ENCODE peak calls at places on chromosomes 1 and 21, in six cellular contexts. X is upper lobe of left lung, N is HCT116, C is Panc1, P is K562, E is HepG2. T is an unnamed sample.

GRCh38 chr21:29221259-29221744 is 77.4 kb upstream of the BACH1 start:
- ATAC-seq in C (no peak), P (no peak), X (no peak), N (no peak), E (no peak), T (no peak)

GRCh38 chr21:38380391-38381137 is 117.7 kb downstream of the ERG start:
- ATAC-seq in C (no peak), X (peak), P (peak), E (peak), N (peak), T (peak)

GRCh38 chr1:248792342-248792741 is 33.4 kb downstream of the SH3BP5L start:
- ATAC-seq in N (no peak), E (no peak), P (no peak), X (no peak), C (no peak), T (no peak)

GRCh38 chr1:165376811-165377153 is 20.3 kb upstream of the LMX1A start:
- ATAC-seq in X (no peak), C (no peak), E (no peak), P (no peak), N (peak), T (peak)

GRCh38 chr1:10387611-10388386 is 11.1 kb upstream of the PGD start:
- ATAC-seq in X (peak), P (peak), C (peak), N (no peak), E (peak), T (peak)

GRCh38 chr21:39221282-39221996 is 38.2 kb upstream of the PSMG1 start:
- ATAC-seq in E (no peak), X (no peak), N (no peak), C (no peak), P (no peak), T (no peak)

GRCh38 chr1:226355679-226356583 is 47.0 kb upstream of the LIN9 start:
- ATAC-seq in X (no peak), N (no peak), P (peak), C (no peak), E (no peak), T (no peak)

GRCh38 chr1:214123061-214123784 is 135.4 kb downstream of the PROX1 start:
- ATAC-seq in N (peak), C (peak), P (peak), E (peak), X (peak), T (no peak)

DNA sequence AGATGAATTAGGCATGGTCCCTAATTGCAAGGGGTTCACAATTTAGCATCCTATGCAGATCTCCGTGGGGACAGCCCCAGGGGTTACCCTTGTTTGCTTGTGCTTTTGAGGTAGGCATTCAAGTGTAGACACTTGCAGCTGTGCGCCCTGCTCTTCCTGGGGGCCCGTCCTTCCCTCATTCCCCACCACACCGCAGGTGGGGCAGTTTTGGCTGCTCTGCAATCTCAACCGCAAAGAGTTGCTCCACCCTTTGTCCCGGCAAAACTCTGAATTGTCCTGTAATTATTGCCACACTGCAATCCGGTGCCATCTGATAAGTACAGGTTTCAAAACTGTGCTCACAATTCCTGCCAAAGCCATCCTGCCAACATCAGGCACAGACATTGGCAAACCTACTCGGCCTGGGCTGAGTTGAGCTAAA is 65.4 kb upstream of the LYST start:
- ATAC-seq in E (no peak), X (peak), C (peak), P (no peak), N (no peak), T (no peak)
- TF ChIP-seq POLR2AphosphoS5 in E (no peak), X (peak), C (no peak), P (no peak), N (no peak), T (no peak)

GRCh38 chr1:149846600-149847466 is 52.5 kb upstream of the BOLA1 start:
- ATAC-seq in N (no peak), X (no peak), E (no peak), P (no peak), C (no peak), T (no peak)
- H3K4me3 ChIP-seq in N (no peak), X (no peak), E (no peak), P (peak), C (no peak), T (no peak)

GRCh38 chr1:13823936-13824335 is 123.9 kb downstream of the PRDM2 start:
- ATAC-seq in X (no peak), N (no peak), P (no peak), C (no peak), E (no peak), T (no peak)

GRCh38 chr1:13825033-13825432 is 125.0 kb downstream of the PRDM2 start:
- ATAC-seq in X (no peak), C (no peak), E (no peak), P (no peak), N (no peak), T (no peak)

GRCh38 chr1:13824626-13825025 is 124.6 kb downstream of the PRDM2 start:
- ATAC-seq in X (no peak), E (no peak), C (no peak), P (no peak), N (no peak), T (no peak)

GRCh38 chr1:13828454-13829151 is 128.6 kb downstream of the PRDM2 start:
- ATAC-seq in N (peak), E (peak), C (peak), X (peak), P (peak), T (peak)

DNA sequence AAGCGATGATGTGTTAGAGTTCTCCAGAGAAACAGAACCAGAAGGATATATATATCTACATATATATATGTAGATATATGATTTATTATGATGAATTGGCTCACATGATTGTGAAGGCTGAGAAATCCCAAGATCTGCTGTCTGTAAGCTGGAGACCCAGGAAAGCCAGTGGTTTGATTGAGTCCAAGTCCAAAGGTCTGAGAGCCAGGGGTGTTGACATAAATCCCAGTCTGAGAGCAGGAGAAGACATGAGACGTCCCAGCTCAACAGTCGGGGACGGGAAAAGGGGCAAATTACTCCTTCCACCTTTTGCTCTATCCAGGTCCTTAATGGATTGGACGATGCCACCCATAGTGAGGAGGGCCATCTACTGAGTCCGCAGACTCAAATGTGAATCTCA is 126.6 kb downstream of the PRDM2 start:
- ATAC-seq in N (no peak), E (no peak), X (no peak), C (no peak), P (no peak), T (no peak)
- TF ChIP-seq POLR2AphosphoS5 in N (no peak), E (no peak), X (no peak), C (no peak), P (no peak), T (no peak)

DNA sequence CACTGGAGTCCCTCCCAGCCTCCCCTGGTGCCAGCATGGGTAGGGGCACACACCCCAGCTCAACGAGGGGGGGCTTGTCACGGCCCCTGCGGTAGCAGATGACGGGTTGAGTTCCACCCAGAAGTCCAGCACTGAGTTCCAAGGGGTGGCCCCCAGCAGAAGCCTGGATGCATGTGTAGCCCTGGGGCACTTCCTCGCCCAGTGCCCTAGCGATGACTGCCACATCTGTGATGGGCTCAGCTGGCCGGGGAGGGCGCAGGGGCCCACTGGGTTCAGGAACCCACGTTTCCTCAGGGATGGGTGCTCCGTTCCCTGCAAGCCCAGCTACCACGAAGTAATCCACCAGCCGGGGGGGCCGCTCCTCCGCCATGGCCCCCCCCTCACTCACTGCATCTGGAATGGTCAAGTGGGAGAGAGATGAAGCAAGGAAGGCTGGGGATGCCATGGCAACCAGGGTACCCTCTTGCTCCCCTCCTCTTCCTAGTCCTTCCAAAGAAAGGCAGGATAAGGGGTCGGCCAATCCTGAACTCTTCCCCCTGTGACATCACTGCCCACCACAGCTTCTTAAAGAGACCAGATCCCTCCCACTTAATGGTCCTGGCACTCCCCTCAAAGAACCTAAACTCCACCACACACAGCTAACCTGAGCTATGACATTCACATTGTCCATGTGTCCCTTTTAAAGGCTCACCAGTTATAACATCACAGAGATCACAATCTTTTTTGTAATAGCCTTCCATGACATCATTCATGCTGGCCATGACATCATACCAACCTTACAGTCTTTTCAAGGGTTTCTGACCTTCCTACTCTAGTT is 2.3 kb downstream of the DENND4B start:
- ATAC-seq in E (no peak), P (no peak), C (no peak), N (no peak), X (no peak), T (no peak)
- H3K4me3 ChIP-seq in E (no peak), P (peak), C (no peak), N (no peak), X (peak), T (no peak)

DNA sequence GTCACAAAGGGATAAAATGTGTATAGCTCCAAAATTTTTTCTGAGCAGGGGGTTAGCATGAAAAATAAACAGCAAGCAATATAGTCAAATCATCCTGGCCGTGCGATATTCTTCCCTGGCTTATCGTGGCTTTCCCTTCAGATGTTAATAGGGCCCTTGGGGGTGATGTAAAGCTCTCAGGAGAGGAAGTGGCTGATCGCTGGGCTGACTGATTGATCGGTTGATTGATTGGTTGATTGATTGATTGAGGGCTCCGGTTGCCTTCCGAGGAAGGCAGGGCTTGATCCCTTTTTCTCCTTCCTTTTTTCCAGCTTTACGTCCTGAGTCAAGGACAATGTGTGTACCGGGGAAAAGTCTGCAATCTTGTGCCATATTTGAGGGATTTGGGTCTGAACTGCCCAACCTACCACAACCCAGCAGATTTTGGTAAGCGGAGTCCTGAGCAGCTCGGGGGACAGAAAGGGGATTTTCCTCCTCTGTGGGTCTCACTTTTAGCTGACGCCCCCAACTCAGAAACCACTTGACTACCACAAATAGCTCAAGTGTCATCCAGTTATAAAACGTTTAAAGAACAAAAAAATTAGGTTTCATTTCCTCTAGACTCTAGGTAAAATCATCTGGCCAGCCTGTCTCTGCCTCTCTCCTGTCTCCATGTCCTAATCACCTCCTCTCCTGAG is 29.5 kb downstream of the TFF3 start:
- ATAC-seq in E (no peak), C (no peak), X (no peak), P (no peak), N (no peak), T (no peak)
- TF ChIP-seq POLR2AphosphoS5 in E (no peak), C (no peak), X (no peak), P (no peak), N (no peak), T (no peak)

DNA sequence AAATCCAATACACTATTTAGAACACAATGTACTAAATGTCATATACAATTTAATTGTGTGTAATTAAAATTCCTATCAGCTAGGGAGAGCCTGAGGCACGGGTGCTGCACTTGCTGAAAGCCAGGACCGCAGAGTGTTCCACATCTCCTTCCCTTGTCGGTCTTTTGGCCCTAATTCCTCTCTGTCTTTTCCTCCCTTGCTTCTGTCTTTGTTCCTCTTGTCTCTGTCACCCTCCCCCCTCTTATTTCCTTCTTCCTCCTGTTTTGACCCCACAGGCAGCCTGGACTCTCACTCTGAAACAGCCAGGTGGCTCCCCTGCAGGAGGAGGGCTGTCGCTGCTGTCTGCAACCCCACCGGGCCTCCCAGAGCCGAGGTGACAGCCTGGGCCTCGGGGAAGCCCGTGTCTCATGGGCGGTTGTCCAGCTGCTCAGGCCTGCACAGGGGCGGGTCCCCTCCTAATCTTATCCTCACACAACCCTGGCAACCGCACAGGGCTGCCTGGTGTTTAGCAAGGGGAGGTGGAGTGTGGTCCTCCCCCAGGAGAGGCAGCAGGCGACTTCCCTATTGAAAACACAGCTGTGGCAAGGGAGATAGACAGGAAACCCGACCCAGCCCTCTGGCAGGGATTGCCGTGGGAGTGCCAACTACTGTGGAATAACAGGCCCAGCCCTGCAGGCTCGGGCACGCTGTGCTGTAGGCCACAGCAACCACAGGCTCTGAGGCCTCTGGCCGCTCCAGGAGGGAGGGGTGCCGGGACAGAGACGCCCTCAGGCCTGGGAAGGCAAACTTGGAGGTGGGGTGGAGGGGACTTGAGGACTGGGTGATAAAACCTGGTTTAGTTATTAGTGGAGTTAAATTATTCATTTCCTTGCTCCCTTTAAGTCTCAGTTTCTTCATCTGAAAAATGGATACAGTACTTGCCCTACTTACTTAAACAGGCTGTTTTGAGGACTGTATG is 68.8 kb upstream of the WDR26 start:
- ATAC-seq in P (peak), X (peak), C (peak), E (peak), N (peak), T (peak)
- H3K4me3 ChIP-seq in P (peak), X (peak), C (peak), E (peak), N (no peak), T (no peak)

DNA sequence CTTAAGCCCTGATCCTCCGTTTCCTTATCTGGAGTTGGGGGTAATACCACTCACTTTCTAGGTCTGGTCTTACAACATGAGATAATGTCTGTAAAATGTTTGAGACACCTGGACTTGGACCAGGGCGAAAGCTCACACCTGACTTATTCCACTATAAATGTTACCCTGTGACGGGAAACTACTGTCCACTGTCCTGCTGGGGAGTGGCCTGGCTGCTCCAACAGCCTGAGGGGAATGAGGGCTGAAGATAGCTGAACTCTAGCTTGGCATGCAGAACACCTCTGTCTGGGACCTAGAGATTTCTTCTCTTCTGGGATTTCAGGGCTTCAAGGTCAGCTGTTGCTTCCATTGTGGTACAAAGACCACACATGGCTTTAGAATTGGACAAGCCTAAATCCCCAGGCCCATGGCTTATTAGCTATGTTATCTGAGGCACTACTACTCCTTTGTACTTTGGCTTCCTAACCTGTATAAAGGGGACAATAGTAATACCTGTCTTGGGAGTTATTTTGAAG is 9.5 kb upstream of the A3GALT2 start:
- ATAC-seq in C (no peak), X (no peak), N (no peak), E (no peak), P (no peak), T (no peak)
- TF ChIP-seq POLR2AphosphoS5 in C (no peak), X (no peak), N (no peak), E (no peak), P (no peak), T (no peak)

GRCh38 chr1:47231314-47232186 is 475 bp downstream of the TAL1 start:
- ATAC-seq in P (peak), N (no peak), E (no peak), X (peak), C (no peak), T (no peak)
- H3K4me3 ChIP-seq in P (peak), N (no peak), E (no peak), X (peak), C (no peak), T (peak)

GRCh38 chr1:210935905-210936304 is 198.0 kb downstream of the KCNH1 start:
- ATAC-seq in E (no peak), X (no peak), P (no peak), C (no peak), N (no peak), T (no peak)
- TF ChIP-seq POLR2AphosphoS5 in E (no peak), X (no peak), P (no peak), C (no peak), N (no peak), T (no peak)

GRCh38 chr21:42535602-42536171 is 22.0 kb downstream of the SLC37A1 start:
- ATAC-seq in C (no peak), P (no peak), N (no peak), X (no peak), E (no peak), T (no peak)
- H3K4me3 ChIP-seq in C (no peak), P (no peak), N (no peak), X (no peak), E (no peak), T (no peak)